ENCODE peak calls at places on chromosomes 12 and 14, in six cellular contexts. One of them, this sample, is unnamed. For H3K4me1 and H3K9me2, the result is how much of the 10 kb centered on the place peaks cover.

GRCh38 chr14:43306053-43306452 is 1201.0 kb downstream of the FSCB start:
- DNase-seq in hepatocyte: no peak
- DNase-seq in OCI-LY7: no peak
- DNase-seq in GM23338: no peak
- DNase-seq in SK-N-SH: no peak
- DNase-seq in PC-3: peak
- DNase-seq in this sample: no peak

GRCh38 chr12:82425241-82425640 is 66.9 kb downstream of the METTL25 start:
- DNase-seq in hepatocyte: no peak
- DNase-seq in OCI-LY7: no peak
- DNase-seq in GM23338: no peak
- DNase-seq in SK-N-SH: no peak
- DNase-seq in PC-3: peak
- DNase-seq in this sample: no peak

GRCh38 chr12:40942326-40942725 is 245.8 kb upstream of the PDZRN4 start:
- DNase-seq in hepatocyte: peak
- DNase-seq in OCI-LY7: no peak
- DNase-seq in GM23338: peak
- DNase-seq in SK-N-SH: no peak
- DNase-seq in PC-3: no peak
- DNase-seq in this sample: no peak

GRCh38 chr12:65300067-65300466 is 21.6 kb downstream of the MSRB3 start:
- DNase-seq in hepatocyte: no peak
- DNase-seq in OCI-LY7: no peak
- DNase-seq in GM23338: no peak
- DNase-seq in SK-N-SH: no peak
- DNase-seq in PC-3: no peak
- DNase-seq in this sample: no peak

GRCh38 chr14:92897922-92898599 is 24.9 kb upstream of the CHGA start:
- DNase-seq in hepatocyte: no peak
- DNase-seq in OCI-LY7: no peak
- DNase-seq in GM23338: no peak
- DNase-seq in SK-N-SH: no peak
- DNase-seq in PC-3: peak
- DNase-seq in this sample: no peak

GRCh38 chr12:92739099-92739498 is 36.3 kb downstream of the PLEKHG7 start:
- DNase-seq in hepatocyte: no peak
- DNase-seq in OCI-LY7: no peak
- DNase-seq in GM23338: peak
- DNase-seq in SK-N-SH: no peak
- DNase-seq in PC-3: no peak
- DNase-seq in this sample: peak

GRCh38 chr14:103255555-103255954 is 78.5 kb upstream of the EIF5 start:
- DNase-seq in hepatocyte: no peak
- DNase-seq in OCI-LY7: no peak
- DNase-seq in GM23338: no peak
- DNase-seq in SK-N-SH: no peak
- DNase-seq in PC-3: no peak
- DNase-seq in this sample: no peak

GRCh38 chr12:26629864-26630263 is 203.1 kb downstream of the ITPR2 start:
- DNase-seq in hepatocyte: no peak
- DNase-seq in OCI-LY7: no peak
- DNase-seq in GM23338: no peak
- DNase-seq in SK-N-SH: no peak
- DNase-seq in PC-3: peak
- DNase-seq in this sample: no peak

GRCh38 chr14:90721619-90722305 is 94.5 kb downstream of the TTC7B start:
- DNase-seq in hepatocyte: no peak
- DNase-seq in OCI-LY7: no peak
- DNase-seq in GM23338: no peak
- DNase-seq in SK-N-SH: no peak
- DNase-seq in PC-3: peak
- DNase-seq in this sample: no peak

GRCh38 chr12:56247923-56248322 is 10.3 kb downstream of the ANKRD52 start:
- DNase-seq in hepatocyte: no peak
- DNase-seq in OCI-LY7: no peak
- DNase-seq in GM23338: no peak
- DNase-seq in SK-N-SH: no peak
- DNase-seq in PC-3: no peak
- DNase-seq in this sample: no peak

GRCh38 chr14:90274808-90275454 is 18.6 kb downstream of the PSMC1 start:
- DNase-seq in hepatocyte: no peak
- DNase-seq in OCI-LY7: no peak
- DNase-seq in GM23338: no peak
- DNase-seq in SK-N-SH: no peak
- DNase-seq in PC-3: no peak
- DNase-seq in this sample: no peak

GRCh38 chr12:75270157-75270556 is 60.0 kb downstream of the CAPS2 start:
- DNase-seq in hepatocyte: no peak
- DNase-seq in OCI-LY7: no peak
- DNase-seq in GM23338: no peak
- DNase-seq in SK-N-SH: no peak
- DNase-seq in PC-3: peak
- DNase-seq in this sample: no peak

GRCh38 chr14:72643317-72643801 is 250.5 kb downstream of the DPF3 start:
- DNase-seq in hepatocyte: peak
- DNase-seq in OCI-LY7: no peak
- DNase-seq in GM23338: no peak
- DNase-seq in SK-N-SH: no peak
- DNase-seq in PC-3: peak
- DNase-seq in this sample: no peak

GRCh38 chr14:103522649-103523582 is at the start of gene CKB:
- DNase-seq in hepatocyte: peak
- DNase-seq in OCI-LY7: no peak
- DNase-seq in GM23338: peak
- DNase-seq in SK-N-SH: peak
- DNase-seq in PC-3: peak
- DNase-seq in this sample: no peak

GRCh38 chr14:53510281-53510912 is 357.3 kb upstream of the DDHD1 start:
- DNase-seq in hepatocyte: no peak
- DNase-seq in OCI-LY7: no peak
- DNase-seq in GM23338: no peak
- DNase-seq in SK-N-SH: no peak
- DNase-seq in PC-3: peak
- DNase-seq in this sample: no peak

GRCh38 chr12:80121661-80122060 is 22.3 kb downstream of the OTOGL start:
- DNase-seq in hepatocyte: no peak
- DNase-seq in OCI-LY7: no peak
- DNase-seq in GM23338: no peak
- DNase-seq in SK-N-SH: no peak
- DNase-seq in PC-3: no peak
- DNase-seq in this sample: no peak

GRCh38 chr14:80475074-80475473 is 263.8 kb upstream of the DIO2 start:
- DNase-seq in hepatocyte: no peak
- DNase-seq in OCI-LY7: no peak
- DNase-seq in GM23338: no peak
- DNase-seq in SK-N-SH: no peak
- DNase-seq in PC-3: peak
- DNase-seq in this sample: no peak

DNA sequence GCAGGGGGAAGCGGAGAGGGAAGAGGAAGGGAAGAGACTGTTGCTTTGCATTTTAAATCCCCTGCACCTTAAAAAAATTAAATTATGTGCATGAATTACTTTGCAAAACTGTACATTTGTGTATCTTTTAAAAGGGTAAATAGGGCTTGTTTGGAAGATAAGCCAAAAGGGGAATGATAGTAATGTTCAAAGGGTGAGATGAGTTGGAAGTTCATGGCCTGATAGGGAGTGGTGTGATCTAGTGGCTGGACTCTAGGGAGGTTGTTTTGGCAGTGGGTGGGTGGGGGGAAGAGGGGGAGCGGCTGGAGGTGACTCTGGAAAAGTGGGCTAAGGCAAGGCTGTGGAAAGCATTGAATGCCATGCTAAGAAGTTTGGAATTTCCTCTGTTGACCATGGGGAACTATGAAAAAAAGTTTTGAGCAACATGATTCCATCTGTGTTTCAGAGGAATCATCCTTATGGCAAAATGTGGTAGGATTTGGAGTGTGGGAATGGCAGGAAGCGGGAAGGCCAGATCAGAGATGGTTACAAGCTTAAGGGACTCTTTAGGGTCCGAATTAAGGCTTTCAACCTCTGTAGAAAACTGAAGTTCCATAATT is 25.5 kb upstream of the EMP1 start:
- DNase-seq in hepatocyte: no peak
- DNase-seq in OCI-LY7: no peak
- DNase-seq in GM23338: no peak
- DNase-seq in SK-N-SH: no peak
- DNase-seq in PC-3: no peak
- DNase-seq in this sample: no peak
- H3K4me1 ChIP-seq in hepatocyte: under half
- H3K4me1 ChIP-seq in OCI-LY7: under half
- H3K4me1 ChIP-seq in GM23338: under half
- H3K4me1 ChIP-seq in SK-N-SH: under half
- H3K4me1 ChIP-seq in PC-3: half or more
- H3K4me1 ChIP-seq in this sample: under half

DNA sequence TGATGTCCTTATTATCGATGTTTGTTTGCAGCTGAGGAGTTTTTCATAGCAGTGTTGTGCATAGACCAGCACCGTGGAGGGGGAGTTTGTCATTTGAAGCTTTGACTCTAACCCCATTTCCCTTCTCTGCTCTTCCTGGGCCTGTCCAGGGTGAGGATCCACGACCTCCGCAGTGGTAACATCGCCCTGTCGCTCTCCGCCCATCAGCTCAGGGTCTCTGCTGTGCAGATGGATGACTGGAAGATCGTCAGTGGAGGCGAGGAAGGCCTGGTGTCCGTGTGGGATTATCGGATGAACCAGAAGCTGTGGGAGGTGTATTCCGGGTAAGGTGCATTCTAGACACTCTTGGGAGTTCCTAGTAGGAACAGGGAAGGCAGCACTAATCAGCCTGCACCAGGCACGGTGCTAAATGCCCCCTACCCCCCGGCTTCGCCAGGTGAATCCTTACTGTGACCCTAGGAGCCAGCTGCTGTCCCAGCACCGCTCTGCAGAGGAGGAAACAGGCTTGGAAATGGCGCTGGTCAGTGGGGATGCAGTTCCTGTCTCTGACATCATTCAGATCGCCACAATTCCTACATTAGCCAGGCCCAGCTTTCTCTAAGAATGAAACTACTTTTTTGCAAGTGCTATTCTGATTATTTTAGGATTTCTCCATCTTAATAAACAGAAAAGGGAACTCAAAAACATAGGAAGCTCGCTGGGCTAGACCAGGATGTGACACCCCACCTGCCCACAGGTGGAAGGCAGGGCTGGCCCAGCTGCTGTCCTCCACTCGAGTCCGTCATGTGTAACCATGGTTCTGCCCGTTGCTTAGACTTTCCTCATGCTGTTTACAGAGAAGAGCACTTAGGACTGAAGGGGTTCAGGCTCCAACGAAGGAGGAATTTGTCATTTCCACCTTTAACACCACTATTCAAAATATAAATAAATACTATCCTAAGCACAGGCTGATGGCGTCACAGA is 74.9 kb downstream of the TESC start:
- DNase-seq in hepatocyte: no peak
- DNase-seq in OCI-LY7: no peak
- DNase-seq in GM23338: no peak
- DNase-seq in SK-N-SH: no peak
- DNase-seq in PC-3: no peak
- DNase-seq in this sample: no peak
- H3K9me2 ChIP-seq in hepatocyte: under half
- H3K9me2 ChIP-seq in OCI-LY7: under half
- H3K9me2 ChIP-seq in GM23338: under half
- H3K9me2 ChIP-seq in SK-N-SH: under half
- H3K9me2 ChIP-seq in PC-3: under half
- H3K9me2 ChIP-seq in this sample: under half

GRCh38 chr12:104182621-104183378 is 32.8 kb upstream of the TXNRD1 start:
- DNase-seq in hepatocyte: no peak
- DNase-seq in OCI-LY7: no peak
- DNase-seq in GM23338: no peak
- DNase-seq in SK-N-SH: no peak
- DNase-seq in PC-3: no peak
- DNase-seq in this sample: no peak
- H3K4me1 ChIP-seq in hepatocyte: under half
- H3K4me1 ChIP-seq in OCI-LY7: under half
- H3K4me1 ChIP-seq in GM23338: under half
- H3K4me1 ChIP-seq in SK-N-SH: under half
- H3K4me1 ChIP-seq in PC-3: under half
- H3K4me1 ChIP-seq in this sample: under half

GRCh38 chr12:21252070-21252469 is 82.6 kb downstream of the SLCO1A2 start:
- DNase-seq in hepatocyte: no peak
- DNase-seq in OCI-LY7: no peak
- DNase-seq in GM23338: no peak
- DNase-seq in SK-N-SH: no peak
- DNase-seq in PC-3: no peak
- DNase-seq in this sample: no peak

GRCh38 chr12:21257172-21257571 is 77.5 kb downstream of the SLCO1A2 start:
- DNase-seq in hepatocyte: no peak
- DNase-seq in OCI-LY7: no peak
- DNase-seq in GM23338: no peak
- DNase-seq in SK-N-SH: no peak
- DNase-seq in PC-3: no peak
- DNase-seq in this sample: no peak
- H3K9me2 ChIP-seq in hepatocyte: under half
- H3K9me2 ChIP-seq in OCI-LY7: under half
- H3K9me2 ChIP-seq in GM23338: under half
- H3K9me2 ChIP-seq in SK-N-SH: under half
- H3K9me2 ChIP-seq in PC-3: under half
- H3K9me2 ChIP-seq in this sample: under half

This sample was measured in Karpas-422.